ENCODE peak calls at places on chromosomes 11 and 22, in eight cellular contexts. G is NCI-H1105; W is C1 segment of cervical spinal cord; Y is GM03348; E is MM.1S; L is MV-4-11; H is cardiac muscle cell; U is naive thymus-derived CD8-positive, alpha-beta T cell. F is an unnamed sample.

GRCh38 chr11:132851247-132851646 is 681.1 kb downstream of the OPCML start:
- DNase-seq in H (no peak), L (no peak), E (no peak), G (no peak), U (no peak), Y (no peak), W (no peak), F (no peak)

GRCh38 chr11:72932132-72932570 is 117.9 kb downstream of the ATG16L2 start:
- DNase-seq in U (no peak), W (no peak), L (no peak), Y (peak), H (peak), G (no peak), E (no peak), F (no peak)

GRCh38 chr11:134626032-134626431 is 214.0 kb upstream of the B3GAT1 start:
- DNase-seq in U (no peak), G (no peak), L (no peak), Y (no peak), W (no peak), H (no peak), E (no peak), F (no peak)

GRCh38 chr11:77602385-77603105 is 12.8 kb downstream of the AQP11 start:
- DNase-seq in E (no peak), G (no peak), Y (peak), H (peak), U (no peak), W (no peak), L (no peak), F (no peak)

GRCh38 chr11:134609361-134610115 is 197.5 kb upstream of the B3GAT1 start:
- DNase-seq in L (no peak), W (no peak), U (no peak), E (no peak), G (no peak), Y (no peak), H (no peak), F (no peak)

GRCh38 chr22:36258750-36259619 is 6.1 kb downstream of the APOL1 start:
- DNase-seq in L (peak), G (no peak), U (no peak), H (peak), E (peak), Y (no peak), W (no peak), F (no peak)

GRCh38 chr22:23315341-23315917 is 135.1 kb downstream of the BCR start:
- DNase-seq in G (peak), L (peak), W (peak), H (peak), E (peak), Y (peak), U (peak), F (peak)

GRCh38 chr22:31193092-31193491 is 19.0 kb upstream of the LIMK2 start:
- DNase-seq in L (no peak), H (no peak), Y (no peak), W (no peak), E (no peak), G (no peak), U (no peak), F (no peak)

GRCh38 chr11:78961186-78961782 is 386.6 kb upstream of the NARS2 start:
- DNase-seq in W (no peak), U (no peak), E (peak), Y (peak), G (no peak), L (no peak), H (peak), F (peak)

GRCh38 chr22:26901228-26901816 is 243.9 kb downstream of the MIAT start:
- DNase-seq in L (no peak), E (no peak), U (no peak), Y (no peak), G (no peak), W (no peak), H (no peak), F (no peak)

GRCh38 chr11:61844909-61845565 is 16.9 kb downstream of the FADS2 start:
- DNase-seq in W (no peak), H (no peak), U (no peak), Y (no peak), E (no peak), L (no peak), G (no peak), F (no peak)

GRCh38 chr22:30234786-30235470 is 11.6 kb downstream of the LIF start:
- DNase-seq in U (no peak), H (peak), W (peak), L (no peak), G (no peak), E (no peak), Y (no peak), F (no peak)

GRCh38 chr22:48444320-48445112 is 1383.2 kb downstream of the BRD1 start:
- DNase-seq in W (peak), H (no peak), Y (peak), L (peak), G (no peak), E (peak), U (no peak), F (no peak)

GRCh38 chr11:47408598-47409439 is 429 bp downstream of the SLC39A13 start:
- DNase-seq in L (peak), U (no peak), G (no peak), E (no peak), H (peak), W (peak), Y (peak), F (no peak)

F was measured in NCI-H1436.